ENCODE peak calls at places on chromosomes 7 and 10, in eight cellular contexts. One of them, this sample, is unnamed.

GRCh38 chr10:132292972-132293415 is 14.8 kb downstream of the STK32C start:
- DNase-seq in neural crest cell: no peak
- DNase-seq in adrenal gland: no peak
- DNase-seq in RWPE1: no peak
- DNase-seq in astrocyte: no peak
- DNase-seq in K562: no peak
- DNase-seq in cardiac fibroblast: no peak
- DNase-seq in heart left ventricle: no peak
- DNase-seq in this sample: no peak

GRCh38 chr7:7156663-7157062 is 25.7 kb upstream of the C1GALT1 start:
- DNase-seq in neural crest cell: no peak
- DNase-seq in adrenal gland: no peak
- DNase-seq in RWPE1: no peak
- DNase-seq in astrocyte: no peak
- DNase-seq in K562: no peak
- DNase-seq in cardiac fibroblast: no peak
- DNase-seq in heart left ventricle: no peak
- DNase-seq in this sample: no peak

GRCh38 chr10:101563007-101563406 is 25.1 kb downstream of the POLL start:
- DNase-seq in neural crest cell: no peak
- DNase-seq in adrenal gland: no peak
- DNase-seq in RWPE1: no peak
- DNase-seq in astrocyte: no peak
- DNase-seq in K562: no peak
- DNase-seq in cardiac fibroblast: no peak
- DNase-seq in heart left ventricle: no peak
- DNase-seq in this sample: no peak

GRCh38 chr10:118054383-118054782 is 7.6 kb upstream of the RAB11FIP2 start:
- DNase-seq in neural crest cell: no peak
- DNase-seq in adrenal gland: no peak
- DNase-seq in RWPE1: peak
- DNase-seq in astrocyte: no peak
- DNase-seq in K562: no peak
- DNase-seq in cardiac fibroblast: no peak
- DNase-seq in heart left ventricle: no peak
- DNase-seq in this sample: no peak

GRCh38 chr10:115657161-115657850 is 564.1 kb downstream of the ATRNL1 start:
- DNase-seq in neural crest cell: no peak
- DNase-seq in adrenal gland: no peak
- DNase-seq in RWPE1: no peak
- DNase-seq in astrocyte: peak
- DNase-seq in K562: no peak
- DNase-seq in cardiac fibroblast: no peak
- DNase-seq in heart left ventricle: no peak
- DNase-seq in this sample: no peak

GRCh38 chr10:63819753-63820347 is 298.6 kb downstream of the REEP3 start:
- DNase-seq in neural crest cell: peak
- DNase-seq in adrenal gland: peak
- DNase-seq in RWPE1: peak
- DNase-seq in astrocyte: peak
- DNase-seq in K562: peak
- DNase-seq in cardiac fibroblast: peak
- DNase-seq in heart left ventricle: peak
- DNase-seq in this sample: peak

GRCh38 chr7:44977956-44978355 is 859 bp downstream of the MYO1G start:
- DNase-seq in neural crest cell: no peak
- DNase-seq in adrenal gland: no peak
- DNase-seq in RWPE1: no peak
- DNase-seq in astrocyte: no peak
- DNase-seq in K562: no peak
- DNase-seq in cardiac fibroblast: no peak
- DNase-seq in heart left ventricle: no peak
- DNase-seq in this sample: no peak

GRCh38 chr10:13373644-13374043 is 25.6 kb upstream of the SEPHS1 start:
- DNase-seq in neural crest cell: no peak
- DNase-seq in adrenal gland: no peak
- DNase-seq in RWPE1: no peak
- DNase-seq in astrocyte: no peak
- DNase-seq in K562: no peak
- DNase-seq in cardiac fibroblast: no peak
- DNase-seq in heart left ventricle: no peak
- DNase-seq in this sample: no peak

GRCh38 chr10:110040108-110040507 is 32.3 kb downstream of the ADD3 start:
- DNase-seq in neural crest cell: no peak
- DNase-seq in adrenal gland: no peak
- DNase-seq in RWPE1: no peak
- DNase-seq in astrocyte: no peak
- DNase-seq in K562: no peak
- DNase-seq in cardiac fibroblast: no peak
- DNase-seq in heart left ventricle: no peak
- DNase-seq in this sample: no peak

GRCh38 chr10:110042891-110043290 is 35.1 kb downstream of the ADD3 start:
- DNase-seq in neural crest cell: no peak
- DNase-seq in adrenal gland: no peak
- DNase-seq in RWPE1: no peak
- DNase-seq in astrocyte: no peak
- DNase-seq in K562: no peak
- DNase-seq in cardiac fibroblast: no peak
- DNase-seq in heart left ventricle: no peak
- DNase-seq in this sample: no peak

GRCh38 chr10:110041479-110041829 is 33.7 kb downstream of the ADD3 start:
- DNase-seq in neural crest cell: no peak
- DNase-seq in adrenal gland: no peak
- DNase-seq in RWPE1: no peak
- DNase-seq in astrocyte: no peak
- DNase-seq in K562: no peak
- DNase-seq in cardiac fibroblast: no peak
- DNase-seq in heart left ventricle: no peak
- DNase-seq in this sample: no peak

GRCh38 chr10:110040767-110041478 is 33.1 kb downstream of the ADD3 start:
- DNase-seq in neural crest cell: no peak
- DNase-seq in adrenal gland: no peak
- DNase-seq in RWPE1: no peak
- DNase-seq in astrocyte: peak
- DNase-seq in K562: no peak
- DNase-seq in cardiac fibroblast: no peak
- DNase-seq in heart left ventricle: no peak
- DNase-seq in this sample: no peak

DNA sequence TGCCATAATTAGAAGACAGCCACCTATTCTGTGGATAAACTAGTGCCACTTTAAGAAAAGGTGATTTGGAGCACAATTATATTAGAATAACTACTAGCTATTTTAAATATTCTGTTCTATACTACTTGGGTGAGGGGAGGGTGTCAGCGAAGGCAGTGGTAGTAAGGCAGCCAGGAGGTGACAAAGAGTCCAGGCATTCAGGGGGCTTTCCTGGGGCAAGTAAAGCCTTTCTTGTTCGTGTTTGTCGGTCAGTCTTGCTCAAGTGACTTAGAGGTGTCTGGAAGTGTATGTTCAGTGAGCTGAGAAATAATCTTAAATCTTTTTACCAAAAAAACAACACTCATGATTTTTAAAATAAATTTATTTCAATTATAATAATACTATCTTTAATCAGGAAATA is 34.4 kb downstream of the ADD3 start:
- DNase-seq in neural crest cell: no peak
- DNase-seq in adrenal gland: no peak
- DNase-seq in RWPE1: no peak
- DNase-seq in astrocyte: peak
- DNase-seq in K562: no peak
- DNase-seq in cardiac fibroblast: peak
- DNase-seq in heart left ventricle: no peak
- DNase-seq in this sample: no peak
- TF ChIP-seq CTCF in neural crest cell: no peak
- TF ChIP-seq CTCF in adrenal gland: no peak
- TF ChIP-seq CTCF in RWPE1: no peak
- TF ChIP-seq CTCF in astrocyte: no peak
- TF ChIP-seq CTCF in K562: no peak
- TF ChIP-seq CTCF in cardiac fibroblast: no peak
- TF ChIP-seq CTCF in heart left ventricle: no peak
- TF ChIP-seq CTCF in this sample: no peak

DNA sequence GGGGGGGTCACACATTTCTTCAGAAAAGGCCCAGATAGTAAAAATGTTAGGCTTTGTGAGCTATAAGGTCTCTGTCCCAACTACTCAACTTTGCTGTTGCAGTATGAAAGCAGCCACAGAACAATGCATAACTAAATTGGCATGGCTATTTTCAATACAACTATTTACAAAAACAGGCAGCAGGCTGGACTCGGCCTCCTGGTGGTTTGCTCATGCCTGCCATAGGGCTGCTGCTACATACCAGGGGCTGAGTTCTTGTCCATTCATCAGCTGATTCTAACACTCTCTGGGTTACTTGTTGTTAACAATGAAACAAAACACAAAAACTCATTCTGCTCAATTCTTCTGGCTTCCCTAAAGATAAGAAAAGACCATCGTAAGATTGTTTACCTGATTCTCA is 109.4 kb upstream of the ADAM12 start:
- DNase-seq in neural crest cell: no peak
- DNase-seq in adrenal gland: no peak
- DNase-seq in RWPE1: no peak
- DNase-seq in astrocyte: no peak
- DNase-seq in K562: no peak
- DNase-seq in cardiac fibroblast: no peak
- DNase-seq in heart left ventricle: no peak
- DNase-seq in this sample: no peak
- TF ChIP-seq CTCF in neural crest cell: no peak
- TF ChIP-seq CTCF in adrenal gland: no peak
- TF ChIP-seq CTCF in RWPE1: no peak
- TF ChIP-seq CTCF in astrocyte: no peak
- TF ChIP-seq CTCF in K562: no peak
- TF ChIP-seq CTCF in cardiac fibroblast: no peak
- TF ChIP-seq CTCF in heart left ventricle: no peak
- TF ChIP-seq CTCF in this sample: no peak

DNA sequence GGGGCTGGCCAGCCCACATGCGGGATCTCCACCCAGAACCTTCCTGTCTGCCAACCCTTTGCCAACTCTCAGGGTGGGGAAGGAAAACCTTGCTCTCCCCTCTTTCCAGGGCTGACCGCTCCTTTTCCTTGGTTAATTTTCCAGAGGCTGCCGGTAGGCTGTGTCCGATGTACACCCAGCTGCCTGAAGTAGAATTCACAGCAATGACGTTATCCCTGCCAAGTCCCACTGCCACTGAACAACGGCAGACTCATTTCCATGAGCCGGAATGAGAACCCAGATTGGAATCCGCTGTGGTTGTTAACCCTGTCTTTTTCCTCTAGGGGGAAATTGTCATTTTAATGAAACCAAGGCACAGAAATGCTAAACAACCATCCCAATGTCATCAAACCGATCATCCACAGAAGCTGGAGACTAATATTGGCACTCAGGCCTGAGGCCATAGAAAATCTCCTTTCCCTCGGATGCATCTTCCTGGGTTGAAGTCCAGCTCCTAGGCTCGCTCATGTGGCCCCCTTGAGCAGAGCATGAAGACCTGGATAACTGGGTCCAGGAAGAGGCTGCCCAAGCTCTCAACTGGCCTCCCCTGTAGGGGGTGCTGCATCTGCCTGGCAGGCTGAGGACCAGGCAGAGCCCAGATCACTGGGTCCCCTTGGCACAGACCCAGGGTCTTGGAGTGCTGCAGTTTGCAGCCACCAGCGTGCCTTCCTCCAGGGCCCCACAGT is 30.4 kb downstream of the KLRG2 start:
- DNase-seq in neural crest cell: no peak
- DNase-seq in adrenal gland: no peak
- DNase-seq in RWPE1: no peak
- DNase-seq in astrocyte: peak
- DNase-seq in K562: no peak
- DNase-seq in cardiac fibroblast: peak
- DNase-seq in heart left ventricle: no peak
- DNase-seq in this sample: no peak
- TF ChIP-seq CTCF in neural crest cell: no peak
- TF ChIP-seq CTCF in adrenal gland: no peak
- TF ChIP-seq CTCF in RWPE1: no peak
- TF ChIP-seq CTCF in astrocyte: peak
- TF ChIP-seq CTCF in K562: peak
- TF ChIP-seq CTCF in cardiac fibroblast: peak
- TF ChIP-seq CTCF in heart left ventricle: no peak
- TF ChIP-seq CTCF in this sample: no peak

GRCh38 chr7:28747854-28748253 is 210.3 kb downstream of the TRIL start:
- DNase-seq in neural crest cell: no peak
- DNase-seq in adrenal gland: no peak
- DNase-seq in RWPE1: no peak
- DNase-seq in astrocyte: no peak
- DNase-seq in K562: no peak
- DNase-seq in cardiac fibroblast: no peak
- DNase-seq in heart left ventricle: no peak
- DNase-seq in this sample: no peak

GRCh38 chr7:28749673-28750072 is 208.5 kb downstream of the TRIL start:
- DNase-seq in neural crest cell: no peak
- DNase-seq in adrenal gland: no peak
- DNase-seq in RWPE1: no peak
- DNase-seq in astrocyte: no peak
- DNase-seq in K562: no peak
- DNase-seq in cardiac fibroblast: peak
- DNase-seq in heart left ventricle: no peak
- DNase-seq in this sample: no peak

GRCh38 chr7:28748346-28748745 is 209.8 kb downstream of the TRIL start:
- DNase-seq in neural crest cell: no peak
- DNase-seq in adrenal gland: no peak
- DNase-seq in RWPE1: no peak
- DNase-seq in astrocyte: no peak
- DNase-seq in K562: no peak
- DNase-seq in cardiac fibroblast: no peak
- DNase-seq in heart left ventricle: no peak
- DNase-seq in this sample: no peak

GRCh38 chr7:28747404-28747803 is 210.7 kb downstream of the TRIL start:
- DNase-seq in neural crest cell: no peak
- DNase-seq in adrenal gland: no peak
- DNase-seq in RWPE1: no peak
- DNase-seq in astrocyte: no peak
- DNase-seq in K562: no peak
- DNase-seq in cardiac fibroblast: no peak
- DNase-seq in heart left ventricle: no peak
- DNase-seq in this sample: no peak

DNA sequence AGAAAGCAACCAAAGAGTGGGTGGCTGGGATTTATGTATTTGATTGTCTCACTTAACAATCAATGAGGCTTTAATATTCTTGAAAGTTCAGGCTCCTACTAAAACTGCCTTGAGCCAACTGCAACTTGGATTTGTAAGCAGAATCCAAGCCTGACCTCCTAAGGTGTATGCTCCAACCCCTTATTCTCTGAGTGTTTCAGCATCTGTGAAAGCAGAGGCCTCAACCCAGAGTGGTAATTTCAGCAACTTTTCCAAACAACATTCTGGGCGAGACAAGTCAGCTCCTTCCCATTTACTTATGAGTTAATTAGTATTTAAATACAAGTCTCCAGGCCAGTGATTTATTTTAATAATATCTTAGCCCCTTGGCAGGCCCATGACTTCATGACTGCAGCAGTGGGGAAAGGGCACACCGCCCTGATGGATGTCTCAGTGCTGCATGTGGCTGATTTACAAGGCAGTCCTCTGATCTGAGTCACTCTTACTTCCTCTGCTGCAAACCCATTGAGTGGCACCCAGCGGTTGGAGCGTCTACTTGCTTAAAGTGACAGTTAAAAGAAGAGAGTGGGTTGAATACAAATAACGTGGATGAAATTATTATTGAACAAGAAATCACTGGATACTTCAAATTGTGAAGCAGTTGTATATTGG is 209.1 kb downstream of the TRIL start:
- DNase-seq in neural crest cell: no peak
- DNase-seq in adrenal gland: peak
- DNase-seq in RWPE1: peak
- DNase-seq in astrocyte: peak
- DNase-seq in K562: peak
- DNase-seq in cardiac fibroblast: no peak
- DNase-seq in heart left ventricle: no peak
- DNase-seq in this sample: peak
- TF ChIP-seq CTCF in neural crest cell: no peak
- TF ChIP-seq CTCF in adrenal gland: no peak
- TF ChIP-seq CTCF in RWPE1: no peak
- TF ChIP-seq CTCF in astrocyte: no peak
- TF ChIP-seq CTCF in K562: no peak
- TF ChIP-seq CTCF in cardiac fibroblast: no peak
- TF ChIP-seq CTCF in heart left ventricle: no peak
- TF ChIP-seq CTCF in this sample: no peak

This sample was measured in nephron progenitor cell.